ENCODE peak calls at places on chromosomes 16 and 17, in five cellular contexts. L, X, I, O and V are unnamed samples.

GRCh38 chr16:1309888-1310831 is 724 bp downstream of the UBE2I start:
- DNase-seq in L (peak; percentile 64), X (peak; percentile 58), I (peak; percentile 46), O (no peak), V (peak; percentile 32)

GRCh38 chr16:1378087-1378803 is 26.5 kb downstream of the GNPTG start:
- DNase-seq in L (no peak), X (no peak), I (no peak), O (no peak), V (no peak)

GRCh38 chr17:4199818-4200402 is 56.9 kb downstream of the CYB5D2 start:
- DNase-seq in L (peak; percentile 39), X (peak; percentile 56), I (no peak), O (no peak), V (peak; percentile 47)

GRCh38 chr17:34499576-34499975 is 79.8 kb upstream of the TMEM132E start:
- DNase-seq in L (no peak), X (peak; percentile 4), I (no peak), O (no peak), V (peak; percentile 23)

GRCh38 chr17:7552621-7553051 is 3.8 kb downstream of the TNFSF12 start:
- DNase-seq in L (peak; percentile 68), X (no peak), I (no peak), O (peak; percentile 69), V (peak; percentile 91)

GRCh38 chr16:50473375-50473945 is 74.7 kb upstream of the NKD1 start:
- DNase-seq in L (no peak), X (no peak), I (no peak), O (no peak), V (no peak)

GRCh38 chr17:69179227-69179952 is 37.7 kb upstream of the ABCA6 start:
- DNase-seq in L (no peak), X (peak; percentile 67), I (no peak), O (no peak), V (no peak)

GRCh38 chr17:34275881-34276280 is 5.9 kb downstream of the CCL7 start:
- DNase-seq in L (no peak), X (peak; percentile 95), I (no peak), O (no peak), V (no peak)

GRCh38 chr16:977096-977701 is 4.4 kb upstream of the SOX8 start:
- DNase-seq in L (no peak), X (no peak), I (no peak), O (no peak), V (no peak)

GRCh38 chr16:84502075-84502474 is 2.4 kb downstream of the MEAK7 start:
- DNase-seq in L (no peak), X (no peak), I (no peak), O (no peak), V (no peak)

GRCh38 chr16:84116720-84117481 is at the start of gene MBTPS1:
- DNase-seq in L (peak; percentile 98), X (peak; percentile 99), I (peak; percentile 98), O (peak; percentile 99), V (peak; percentile 96)

GRCh38 chr16:9225527-9226316 is 134.3 kb downstream of the HAPSTR1 start:
- DNase-seq in L (no peak), X (no peak), I (no peak), O (no peak), V (peak; percentile 9)

GRCh38 chr16:22353188-22353919 is 21.1 kb downstream of the CDR2 start:
- DNase-seq in L (no peak), X (peak; percentile 74), I (no peak), O (peak; percentile 15), V (peak; percentile 91)

GRCh38 chr17:68327823-68328557 is 36.7 kb downstream of the ARSG start:
- DNase-seq in L (no peak), X (no peak), I (no peak), O (no peak), V (no peak)

GRCh38 chr17:20214807-20215206 is 205.6 kb downstream of the SPECC1 start:
- DNase-seq in L (no peak), X (no peak), I (no peak), O (no peak), V (no peak)

GRCh38 chr16:49277766-49278566 is 3.7 kb downstream of the CBLN1 start:
- DNase-seq in L (no peak), X (no peak), I (no peak), O (no peak), V (no peak)

GRCh38 chr16:53541326-53541725 is 38.3 kb upstream of the AKTIP start:
- DNase-seq in L (no peak), X (peak; percentile 61), I (no peak), O (no peak), V (no peak)

GRCh38 chr16:69435977-69436729 is 11.7 kb downstream of the CYB5B start:
- DNase-seq in L (no peak), X (peak; percentile 11), I (no peak), O (no peak), V (peak; percentile 61)

GRCh38 chr17:63173903-63174302 is 207.9 kb downstream of the TANC2 start:
- DNase-seq in L (no peak), X (no peak), I (no peak), O (no peak), V (no peak)

GRCh38 chr17:60720763-60721531 is 43.3 kb downstream of the BCAS3 start:
- DNase-seq in L (peak; percentile 44), X (peak; percentile 82), I (no peak), O (no peak), V (peak; percentile 72)

GRCh38 chr16:72840591-72841381 is 207.1 kb downstream of the ZFHX3 start:
- DNase-seq in L (no peak), X (no peak), I (no peak), O (no peak), V (peak; percentile 52)

GRCh38 chr16:68642436-68643064 is 2.6 kb upstream of the CDH3 start:
- DNase-seq in L (no peak), X (no peak), I (no peak), O (no peak), V (no peak)

GRCh38 chr16:23365602-23366240 is 63.6 kb downstream of the SCNN1B start:
- DNase-seq in L (no peak), X (no peak), I (no peak), O (no peak), V (peak; percentile 30)

GRCh38 chr16:56780646-56781045 is 50.7 kb downstream of the NUP93 start:
- DNase-seq in L (peak; percentile 26), X (no peak), I (no peak), O (no peak), V (no peak)